ENCODE peak calls at places on chromosomes 5 and 9, in five cellular contexts. Z is HCT116, O is tibial nerve, M is stomach, E is testis. U is an unnamed sample.

GRCh38 chr5:53943938-53944337 is 366.4 kb downstream of the ARL15 start:
- DNase-seq in E (no peak), M (no peak), O (no peak), Z (no peak), U (no peak)

GRCh38 chr9:128638580-128638979 is 18.1 kb downstream of the DYNC2I2 start:
- DNase-seq in O (no peak), M (no peak), Z (no peak), E (no peak), U (no peak)

GRCh38 chr5:93349613-93350012 is 231.4 kb downstream of the NR2F1-AS1 start:
- DNase-seq in Z (no peak), O (no peak), E (no peak), M (no peak), U (no peak)

GRCh38 chr9:122138560-122139268 is 20.9 kb downstream of the NDUFA8 start:
- DNase-seq in Z (no peak), M (no peak), O (no peak), E (no peak), U (no peak)

GRCh38 chr9:22446950-22447606 is 454 bp downstream of the DMRTA1 start:
- DNase-seq in O (peak), E (peak), Z (no peak), M (peak), U (no peak)

GRCh38 chr5:55763736-55764420 is 26.0 kb downstream of the DDX4 start:
- DNase-seq in O (no peak), Z (no peak), M (no peak), E (no peak), U (no peak)

GRCh38 chr9:7147136-7148090 is 389.6 kb downstream of the KDM4C start:
- DNase-seq in Z (no peak), O (peak), M (no peak), E (no peak), U (no peak)

GRCh38 chr9:38047301-38048251 is 21.5 kb downstream of the SHB start:
- DNase-seq in O (no peak), E (no peak), Z (peak), M (peak), U (no peak)

GRCh38 chr5:55027589-55027988 is 3.5 kb downstream of the GZMK start:
- DNase-seq in E (no peak), O (no peak), Z (no peak), M (no peak), U (no peak)

GRCh38 chr5:15069407-15069905 is 197.9 kb upstream of the ANKH start:
- DNase-seq in E (no peak), M (no peak), Z (no peak), O (no peak), U (no peak)

GRCh38 chr9:89533396-89534187 is 35.7 kb upstream of the SEMA4D start:
- DNase-seq in Z (no peak), O (no peak), M (no peak), E (no peak), U (no peak)

GRCh38 chr5:140148508-140148907 is 22.8 kb downstream of the IGIP start:
- DNase-seq in M (no peak), O (no peak), Z (peak), E (no peak), U (no peak)

GRCh38 chr5:12876541-12877298 is 972.5 kb upstream of the CTNND2 start:
- DNase-seq in Z (no peak), O (no peak), E (no peak), M (no peak), U (no peak)

GRCh38 chr5:107570805-107571531 is 99.8 kb downstream of the EFNA5 start:
- DNase-seq in O (no peak), M (peak), E (no peak), Z (no peak), U (no peak)

GRCh38 chr5:109195667-109196066 is 214.1 kb downstream of the PJA2 start:
- DNase-seq in O (no peak), Z (no peak), M (no peak), E (no peak), U (no peak)

GRCh38 chr9:131697097-131697496 is 42.8 kb downstream of the RAPGEF1 start:
- DNase-seq in E (peak), O (no peak), Z (no peak), M (peak), U (no peak)

GRCh38 chr5:170287532-170287931 is 10.0 kb downstream of the LCP2 start:
- DNase-seq in O (peak), M (no peak), Z (no peak), E (peak), U (no peak)

GRCh38 chr5:103224118-103224893 is 34.3 kb upstream of the MACIR start:
- DNase-seq in E (peak), O (peak), Z (peak), M (no peak), U (no peak)

GRCh38 chr9:132019702-132020101 is 60.0 kb downstream of the MED27 start:
- DNase-seq in E (no peak), M (no peak), O (no peak), Z (no peak), U (no peak)

GRCh38 chr5:400282-401215 is 42.4 kb upstream of the EXOC3 start:
- DNase-seq in M (no peak), E (no peak), Z (no peak), O (no peak), U (peak)

GRCh38 chr5:178738513-178738912 is 8.1 kb upstream of the ZNF354A start:
- DNase-seq in O (no peak), E (no peak), M (no peak), Z (no peak), U (no peak)

GRCh38 chr9:136312436-136312835 is 8.5 kb upstream of the CCDC187 start:
- DNase-seq in O (no peak), E (peak), M (peak), Z (no peak), U (no peak)

GRCh38 chr5:90477073-90477472 is 2.4 kb downstream of the POLR3G start:
- DNase-seq in Z (no peak), O (no peak), M (no peak), E (no peak), U (no peak)

GRCh38 chr5:83512051-83512745 is 40.7 kb downstream of the VCAN start:
- DNase-seq in E (no peak), Z (no peak), M (no peak), O (no peak), U (no peak)

GRCh38 chr5:106094128-106094726 is 1576.5 kb downstream of the EFNA5 start:
- DNase-seq in Z (no peak), O (no peak), E (no peak), M (no peak), U (no peak)

GRCh38 chr5:75717082-75717922 is at the start of gene POC5:
- DNase-seq in O (peak), M (peak), E (peak), Z (peak), U (peak)

GRCh38 chr5:15013654-15014463 is 142.3 kb upstream of the ANKH start:
- DNase-seq in M (no peak), Z (peak), O (peak), E (no peak), U (no peak)

GRCh38 chr5:1524799-1525623 is 1.3 kb upstream of the LPCAT1 start:
- DNase-seq in O (no peak), Z (no peak), M (peak), E (peak), U (peak)
- TF ChIP-seq POLR2A in O (no peak), Z (no peak), M (no peak), E (no peak), U (no peak)

GRCh38 chr5:31502506-31502905 is 29.4 kb downstream of the DROSHA start:
- DNase-seq in O (no peak), M (no peak), E (no peak), Z (no peak), U (no peak)
- TF ChIP-seq CTCF in O (no peak), M (no peak), E (no peak), Z (no peak), U (no peak)

GRCh38 chr5:38845555-38846378 is at the start of gene OSMR:
- DNase-seq in M (peak), Z (peak), O (peak), E (peak), U (peak)
- TF ChIP-seq POLR2A in M (no peak), Z (peak), O (peak), E (no peak), U (peak)

GRCh38 chr9:36798350-36799065 is 225.8 kb downstream of the MELK start:
- DNase-seq in M (no peak), Z (no peak), E (no peak), O (no peak), U (no peak)
- TF ChIP-seq CTCF in M (no peak), Z (no peak), E (no peak), O (no peak), U (no peak)

GRCh38 chr9:94900222-94901018 is 173.9 kb downstream of the AOPEP start:
- DNase-seq in M (no peak), O (peak), Z (no peak), E (no peak), U (no peak)
- TF ChIP-seq POLR2A in M (no peak), O (no peak), Z (no peak), E (no peak), U (no peak)

DNA sequence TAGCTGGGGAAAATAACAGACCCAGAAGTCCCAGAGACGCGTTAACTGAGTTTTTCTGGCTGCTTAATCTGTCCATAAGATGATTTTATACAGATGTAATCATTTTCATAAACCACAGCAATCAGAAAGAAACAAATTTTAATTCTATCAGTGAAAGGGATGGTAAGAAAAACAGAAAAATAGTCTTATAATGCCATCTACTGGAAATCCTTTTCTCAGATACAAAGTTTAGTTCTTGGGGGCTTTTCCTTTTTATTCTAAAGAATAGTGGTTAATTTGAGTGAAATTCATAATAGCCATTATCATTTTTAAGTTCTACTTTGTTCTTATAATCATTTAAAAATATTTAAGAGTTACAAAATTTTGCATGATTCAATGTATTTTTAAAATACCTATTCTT is 44.4 kb downstream of the DROSHA start:
- DNase-seq in Z (no peak), E (no peak), M (no peak), O (no peak), U (no peak)
- TF ChIP-seq CTCF in Z (no peak), E (no peak), M (no peak), O (no peak), U (no peak)

DNA sequence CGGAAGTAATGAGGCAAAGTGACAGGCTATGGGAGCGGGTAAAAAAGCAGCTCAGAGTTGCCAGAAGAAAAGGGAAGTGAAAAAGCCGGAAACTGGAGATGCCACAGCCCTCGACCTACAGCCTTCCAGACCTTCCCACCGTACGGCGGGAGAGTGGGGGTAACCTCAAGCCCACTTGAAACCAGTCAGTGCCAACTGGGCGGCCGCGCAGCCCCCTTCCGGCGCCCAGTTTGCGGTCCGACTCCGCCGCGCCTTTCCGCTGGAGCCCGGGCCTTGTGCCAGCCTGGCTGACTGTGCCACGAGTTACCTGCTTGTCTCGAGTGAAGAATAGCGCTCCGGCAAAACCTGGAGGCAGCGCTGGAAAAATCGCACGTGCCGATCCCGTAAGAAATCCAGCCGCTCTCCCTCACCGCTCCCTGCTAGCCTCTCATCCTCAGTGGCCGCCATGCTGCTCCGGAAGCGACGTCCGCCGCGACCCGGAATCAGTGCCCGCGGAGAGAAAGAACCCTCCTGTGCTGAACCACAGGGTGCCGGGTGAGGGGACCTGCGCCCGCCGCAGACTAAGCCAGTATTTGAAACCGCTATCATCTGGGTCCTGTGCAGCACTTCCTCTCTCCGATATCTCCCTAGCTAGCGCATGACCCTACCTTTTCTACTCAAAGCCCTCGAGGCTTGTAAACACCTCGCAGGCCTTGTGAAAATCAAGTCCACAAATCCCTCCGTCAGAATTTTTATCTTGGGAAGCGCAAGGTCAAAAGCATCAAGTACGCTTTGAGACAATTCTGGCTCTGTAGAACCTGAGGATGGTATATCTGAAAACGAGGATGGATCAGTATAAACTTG is at the start of gene PGGT1B:
- DNase-seq in M (peak), O (peak), E (peak), Z (peak), U (peak)
- TF ChIP-seq POLR2A in M (no peak), O (peak), E (no peak), Z (peak), U (no peak)

GRCh38 chr5:10315824-10316509 is 8.3 kb upstream of the CMBL start:
- DNase-seq in E (peak), M (no peak), Z (no peak), O (no peak), U (no peak)

GRCh38 chr5:10321882-10322281 is 14.2 kb upstream of the CMBL start:
- DNase-seq in M (no peak), Z (no peak), E (no peak), O (no peak), U (peak)

GRCh38 chr5:10317825-10318682 is 10.4 kb upstream of the CMBL start:
- DNase-seq in E (no peak), O (no peak), M (no peak), Z (no peak), U (no peak)

GRCh38 chr5:10320793-10321192 is 13.1 kb upstream of the CMBL start:
- DNase-seq in M (no peak), E (no peak), O (no peak), Z (no peak), U (peak)

DNA sequence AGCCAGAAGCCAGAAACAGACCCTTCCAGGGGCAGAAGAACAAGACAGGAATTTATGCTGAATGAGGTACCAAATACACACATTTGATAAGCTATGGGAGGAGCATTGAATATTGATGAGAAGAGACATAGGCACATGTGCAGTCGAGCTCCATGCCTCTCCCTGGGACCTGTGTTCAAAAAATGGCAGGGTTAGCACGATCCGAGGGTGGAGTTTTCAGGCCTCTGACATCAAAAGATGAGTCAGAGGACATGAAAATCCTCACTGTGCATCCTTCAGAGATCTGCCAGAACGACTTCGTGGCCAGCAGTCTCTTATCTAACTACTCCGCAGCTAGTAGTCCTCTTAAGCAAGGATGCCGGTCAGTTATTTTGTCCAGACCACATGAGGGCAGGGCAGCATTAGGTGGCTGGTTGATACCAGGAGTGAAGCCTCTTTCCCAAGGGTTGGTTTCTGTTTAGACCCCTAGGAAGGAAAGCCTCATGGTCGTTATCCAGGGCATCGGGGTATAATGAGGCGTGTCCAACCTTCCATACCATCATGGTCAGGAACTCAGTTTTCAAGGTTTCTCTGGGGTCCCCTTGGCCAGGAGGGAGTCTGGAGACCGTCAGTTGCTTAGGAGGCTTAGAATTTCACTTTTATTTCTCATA is 11.6 kb upstream of the CMBL start:
- DNase-seq in Z (no peak), E (no peak), M (no peak), O (no peak), U (no peak)
- TF ChIP-seq CTCF in Z (no peak), E (no peak), M (no peak), O (no peak), U (no peak)